ENCODE peak calls at places on chromosomes 2 and 18, in four cellular contexts. One of them, this sample, is unnamed.

GRCh38 chr2:69603146-69603743 is 40.3 kb downstream of the AAK1 start:
- DNase-seq in K562: peak; percentile 49
- DNase-seq in A549: no peak
- DNase-seq in endothelial cell of umbilical vein: no peak
- DNase-seq in this sample: no peak

GRCh38 chr2:220736778-220737177 is 835.3 kb downstream of the EPHA4 start:
- DNase-seq in K562: no peak
- DNase-seq in A549: peak; percentile 26
- DNase-seq in endothelial cell of umbilical vein: no peak
- DNase-seq in this sample: peak; percentile 3

GRCh38 chr2:88748005-88748404 is 56.5 kb downstream of the RPIA start:
- DNase-seq in K562: no peak
- DNase-seq in A549: no peak
- DNase-seq in endothelial cell of umbilical vein: no peak
- DNase-seq in this sample: no peak

GRCh38 chr2:96507957-96508520 is 2.9 kb upstream of the NEURL3 start:
- DNase-seq in K562: peak; percentile 92
- DNase-seq in A549: peak; percentile 60
- DNase-seq in endothelial cell of umbilical vein: peak; percentile 54
- DNase-seq in this sample: peak; percentile 74

GRCh38 chr2:95122197-95122551 is 566 bp upstream of the MRPS5 start:
- DNase-seq in K562: no peak
- DNase-seq in A549: peak; percentile 11
- DNase-seq in endothelial cell of umbilical vein: no peak
- DNase-seq in this sample: no peak

GRCh38 chr2:12059616-12060441 is 313.4 kb downstream of the LPIN1 start:
- DNase-seq in K562: no peak
- DNase-seq in A549: no peak
- DNase-seq in endothelial cell of umbilical vein: no peak
- DNase-seq in this sample: peak; percentile 54

GRCh38 chr18:45829896-45830295 is 4.4 kb downstream of the SIGLEC15 start:
- DNase-seq in K562: no peak
- DNase-seq in A549: no peak
- DNase-seq in endothelial cell of umbilical vein: no peak
- DNase-seq in this sample: no peak

GRCh38 chr18:32920796-32921787 is 148.3 kb upstream of the KLHL14 start:
- DNase-seq in K562: no peak
- DNase-seq in A549: peak; percentile 42
- DNase-seq in endothelial cell of umbilical vein: peak; percentile 89
- DNase-seq in this sample: peak; percentile 88

GRCh38 chr18:23154823-23155517 is 19.7 kb downstream of the CABLES1 start:
- DNase-seq in K562: no peak
- DNase-seq in A549: no peak
- DNase-seq in endothelial cell of umbilical vein: no peak
- DNase-seq in this sample: no peak

GRCh38 chr2:3223080-3223923 is 154.3 kb downstream of the EIPR1 start:
- DNase-seq in K562: no peak
- DNase-seq in A549: no peak
- DNase-seq in endothelial cell of umbilical vein: peak; percentile 23
- DNase-seq in this sample: no peak

GRCh38 chr2:118639371-118639770 is 208.1 kb downstream of the EN1 start:
- DNase-seq in K562: no peak
- DNase-seq in A549: no peak
- DNase-seq in endothelial cell of umbilical vein: no peak
- DNase-seq in this sample: no peak

GRCh38 chr2:56687169-56687568 is 503.4 kb downstream of the CCDC85A start:
- DNase-seq in K562: no peak
- DNase-seq in A549: no peak
- DNase-seq in endothelial cell of umbilical vein: peak; percentile 45
- DNase-seq in this sample: no peak

GRCh38 chr2:77104554-77104953 is 417.6 kb downstream of the LRRTM4 start:
- DNase-seq in K562: no peak
- DNase-seq in A549: no peak
- DNase-seq in endothelial cell of umbilical vein: no peak
- DNase-seq in this sample: no peak

GRCh38 chr2:233816771-233817170 is 37.6 kb downstream of the HJURP start:
- DNase-seq in K562: no peak
- DNase-seq in A549: no peak
- DNase-seq in endothelial cell of umbilical vein: no peak
- DNase-seq in this sample: no peak

GRCh38 chr2:159010340-159010739 is 41.9 kb downstream of the TANC1 start:
- DNase-seq in K562: no peak
- DNase-seq in A549: peak; percentile 47
- DNase-seq in endothelial cell of umbilical vein: peak; percentile 52
- DNase-seq in this sample: no peak

GRCh38 chr2:207241198-207241597 is 75.5 kb upstream of the KLF7 start:
- DNase-seq in K562: no peak
- DNase-seq in A549: no peak
- DNase-seq in endothelial cell of umbilical vein: no peak
- DNase-seq in this sample: peak; percentile 32

GRCh38 chr2:170817999-170818293 is 1.3 kb downstream of the GAD1 start:
- DNase-seq in K562: no peak
- DNase-seq in A549: no peak
- DNase-seq in endothelial cell of umbilical vein: no peak
- DNase-seq in this sample: no peak

GRCh38 chr2:192070099-192070498 is 124.6 kb downstream of the TMEFF2 start:
- DNase-seq in K562: no peak
- DNase-seq in A549: no peak
- DNase-seq in endothelial cell of umbilical vein: no peak
- DNase-seq in this sample: no peak

GRCh38 chr2:173854840-173855239 is 110.3 kb downstream of the SP3 start:
- DNase-seq in K562: no peak
- DNase-seq in A549: no peak
- DNase-seq in endothelial cell of umbilical vein: peak; percentile 7
- DNase-seq in this sample: peak; percentile 49

GRCh38 chr2:241316825-241317224 is 1.1 kb downstream of the SEPTIN2 start:
- DNase-seq in K562: no peak
- DNase-seq in A549: no peak
- DNase-seq in endothelial cell of umbilical vein: no peak
- DNase-seq in this sample: no peak

GRCh38 chr2:235908826-235909225 is 259.4 kb downstream of the GBX2 start:
- DNase-seq in K562: no peak
- DNase-seq in A549: no peak
- DNase-seq in endothelial cell of umbilical vein: no peak
- DNase-seq in this sample: no peak

GRCh38 chr18:46477425-46478011 is 179.5 kb downstream of the LOXHD1 start:
- DNase-seq in K562: no peak
- DNase-seq in A549: no peak
- DNase-seq in endothelial cell of umbilical vein: no peak
- DNase-seq in this sample: no peak

GRCh38 chr2:46029332-46029811 is 267.8 kb upstream of the EPAS1 start:
- DNase-seq in K562: peak; percentile 11
- DNase-seq in A549: peak; percentile 57
- DNase-seq in endothelial cell of umbilical vein: peak; percentile 96
- DNase-seq in this sample: no peak
- TF ChIP-seq CTCF in K562: no peak
- TF ChIP-seq CTCF in A549: peak; percentile 42
- TF ChIP-seq CTCF in endothelial cell of umbilical vein: peak; percentile 47
- TF ChIP-seq CTCF in this sample: peak; percentile 20

GRCh38 chr2:288002-288742 is at the start of gene ALKAL2:
- DNase-seq in K562: no peak
- DNase-seq in A549: no peak
- DNase-seq in endothelial cell of umbilical vein: no peak
- DNase-seq in this sample: no peak

GRCh38 chr2:290090-290722 is 2.3 kb upstream of the ALKAL2 start:
- DNase-seq in K562: peak; percentile 68
- DNase-seq in A549: peak; percentile 83
- DNase-seq in endothelial cell of umbilical vein: peak; percentile 67
- DNase-seq in this sample: peak; percentile 21

GRCh38 chr2:287471-287885 is 413 bp downstream of the ALKAL2 start:
- DNase-seq in K562: no peak
- DNase-seq in A549: no peak
- DNase-seq in endothelial cell of umbilical vein: peak; percentile 10
- DNase-seq in this sample: no peak

GRCh38 chr2:288743-289361 is 961 bp upstream of the ALKAL2 start:
- DNase-seq in K562: no peak
- DNase-seq in A549: no peak
- DNase-seq in endothelial cell of umbilical vein: no peak
- DNase-seq in this sample: no peak

DNA sequence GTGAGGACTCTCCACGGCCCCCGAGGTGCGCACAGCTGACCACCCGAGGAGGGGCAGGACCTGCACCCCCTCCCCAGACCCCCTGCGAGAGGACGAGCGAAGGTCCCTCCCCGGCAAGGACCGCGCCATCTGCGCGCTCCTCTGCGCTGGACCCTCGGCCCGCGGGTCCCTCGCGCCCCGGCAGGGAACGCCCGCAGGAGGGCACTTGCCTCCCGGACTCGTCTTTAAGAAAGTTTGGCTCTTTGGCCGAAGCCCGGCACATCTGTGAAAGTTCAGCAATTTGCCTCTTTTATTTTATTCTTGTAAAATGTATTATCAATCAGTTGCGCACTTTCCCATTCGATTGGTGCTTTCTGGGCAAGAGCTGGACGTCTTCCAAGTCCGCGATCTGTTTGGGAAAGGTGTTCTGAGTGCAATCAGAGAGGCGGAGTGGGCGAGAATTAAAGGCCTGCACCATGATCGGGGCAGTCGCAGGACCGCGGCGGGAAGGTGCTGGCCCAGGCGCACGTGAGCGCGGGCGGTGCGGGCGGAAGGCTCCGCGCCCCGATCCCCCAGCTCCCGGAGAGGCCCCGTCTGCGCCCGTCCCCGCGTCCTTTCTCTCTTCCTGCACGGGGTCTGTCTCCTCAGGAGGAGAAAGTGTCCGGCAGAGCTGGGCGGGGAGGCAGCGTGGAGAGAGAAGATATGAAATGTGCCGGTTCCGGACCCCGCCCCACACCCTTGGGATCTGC is 1.6 kb upstream of the ALKAL2 start:
- DNase-seq in K562: peak; percentile 36
- DNase-seq in A549: peak; percentile 25
- DNase-seq in endothelial cell of umbilical vein: peak; percentile 19
- DNase-seq in this sample: no peak
- TF ChIP-seq POLR2A in K562: no peak
- TF ChIP-seq POLR2A in A549: no peak
- TF ChIP-seq POLR2A in endothelial cell of umbilical vein: no peak
- TF ChIP-seq POLR2A in this sample: no peak

GRCh38 chr2:45845058-45845457 is 193.6 kb downstream of the PRKCE start:
- DNase-seq in K562: no peak
- DNase-seq in A549: no peak
- DNase-seq in endothelial cell of umbilical vein: no peak
- DNase-seq in this sample: peak; percentile 60
- TF ChIP-seq MYC in K562: no peak
- TF ChIP-seq MYC in A549: no peak
- TF ChIP-seq MYC in endothelial cell of umbilical vein: no peak
- TF ChIP-seq MYC in this sample: no peak

DNA sequence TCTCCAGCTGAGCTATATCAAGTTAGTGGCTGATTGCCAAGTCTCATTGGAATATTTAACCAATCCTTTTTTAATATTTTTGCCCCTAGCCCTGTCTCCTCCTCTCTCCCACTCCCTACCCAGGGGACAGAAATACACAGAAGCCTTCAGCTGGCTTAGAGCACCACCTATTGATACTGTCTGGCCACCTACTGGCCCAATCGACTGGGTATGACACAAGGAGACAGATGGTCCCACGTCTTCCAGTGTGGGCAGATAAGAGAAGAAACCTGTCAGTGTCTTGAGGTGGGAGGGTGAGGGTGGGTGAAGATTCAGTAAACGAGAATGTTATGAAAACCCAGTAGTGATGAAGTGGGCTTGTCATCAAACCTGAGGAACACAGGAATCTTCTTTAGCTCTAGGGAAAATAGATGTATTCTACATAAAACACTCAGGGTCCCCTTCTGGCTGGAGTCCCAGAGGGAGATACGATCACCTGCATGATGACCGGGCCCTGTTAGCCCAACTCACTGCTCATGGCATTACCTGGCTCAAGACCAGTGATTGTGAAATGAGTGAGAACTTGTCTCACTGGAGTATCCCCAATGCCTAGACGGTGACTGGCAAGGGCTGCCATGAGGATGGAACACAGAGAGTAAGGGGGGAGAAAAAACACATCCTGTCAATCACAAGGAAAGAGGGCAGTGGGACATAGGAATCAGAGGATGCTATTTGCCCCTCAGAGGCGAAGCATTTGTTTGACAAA is 26.7 kb downstream of the POLR1A start:
- DNase-seq in K562: no peak
- DNase-seq in A549: peak; percentile 69
- DNase-seq in endothelial cell of umbilical vein: peak; percentile 68
- DNase-seq in this sample: peak; percentile 36
- TF ChIP-seq CTCF in K562: peak; percentile 39
- TF ChIP-seq CTCF in A549: peak; percentile 92
- TF ChIP-seq CTCF in endothelial cell of umbilical vein: peak; percentile 40
- TF ChIP-seq CTCF in this sample: no peak

GRCh38 chr2:20223345-20224190 is 1.4 kb downstream of the SDC1 start:
- DNase-seq in K562: peak; percentile 49
- DNase-seq in A549: peak; percentile 77
- DNase-seq in endothelial cell of umbilical vein: peak; percentile 38
- DNase-seq in this sample: peak; percentile 57

GRCh38 chr2:20219763-20220380 is 5.1 kb downstream of the SDC1 start:
- DNase-seq in K562: no peak
- DNase-seq in A549: no peak
- DNase-seq in endothelial cell of umbilical vein: no peak
- DNase-seq in this sample: no peak

GRCh38 chr2:20222769-20223344 is 2.1 kb downstream of the SDC1 start:
- DNase-seq in K562: no peak
- DNase-seq in A549: no peak
- DNase-seq in endothelial cell of umbilical vein: no peak
- DNase-seq in this sample: no peak

GRCh38 chr2:20221939-20222768 is 2.8 kb downstream of the SDC1 start:
- DNase-seq in K562: no peak
- DNase-seq in A549: no peak
- DNase-seq in endothelial cell of umbilical vein: no peak
- DNase-seq in this sample: peak; percentile 33

DNA sequence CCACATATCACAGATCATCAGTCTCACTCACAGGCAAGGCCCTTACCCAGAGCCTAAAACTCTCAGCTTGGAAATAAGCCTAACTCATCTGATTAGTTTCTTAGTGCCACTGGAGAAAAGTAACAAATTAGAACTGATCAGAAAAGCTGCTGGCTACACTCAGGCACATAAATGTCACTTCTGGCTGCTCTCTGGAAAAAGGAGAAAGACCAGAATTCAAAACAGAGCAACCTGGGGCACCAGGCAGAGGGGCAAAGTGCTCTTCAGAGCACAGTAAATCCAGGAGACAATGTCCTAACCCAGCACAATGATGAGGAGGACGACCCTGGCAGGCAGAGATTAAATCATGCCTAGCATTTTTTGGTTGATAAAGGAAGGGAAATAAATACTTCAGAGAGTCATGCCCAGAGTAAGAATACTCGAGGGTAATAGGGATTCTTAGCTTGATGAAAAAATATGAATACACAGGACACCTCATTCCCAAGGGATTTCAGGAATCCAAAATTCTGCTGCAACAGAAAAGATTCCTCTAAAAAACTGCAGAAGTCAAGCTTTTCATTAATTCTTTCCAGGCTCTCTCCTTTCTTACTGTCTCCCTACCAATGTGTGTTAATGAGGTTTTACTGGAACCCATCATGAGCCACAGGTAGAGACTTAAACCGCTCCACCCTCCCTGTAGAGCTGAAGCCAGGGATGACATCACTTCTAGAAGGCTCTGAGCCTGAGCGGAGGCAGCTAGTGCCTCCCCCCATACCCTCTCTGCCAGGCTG is 3.6 kb downstream of the SDC1 start:
- DNase-seq in K562: no peak
- DNase-seq in A549: no peak
- DNase-seq in endothelial cell of umbilical vein: no peak
- DNase-seq in this sample: no peak
- TF ChIP-seq POLR2A in K562: no peak
- TF ChIP-seq POLR2A in A549: no peak
- TF ChIP-seq POLR2A in endothelial cell of umbilical vein: no peak
- TF ChIP-seq POLR2A in this sample: no peak